ENCODE peak calls at places on chromosomes 4 and X, in six cellular contexts. One of them, this sample, is unnamed.
A peak's percentile ranks its signal among the peaks of the same experiment; 100 is the strongest.

GRCh38 chr4:55820260-55820659 is 670 bp downstream of the EXOC1L start:
- DNase-seq in choroid plexus epithelial cell: no peak
- DNase-seq in body of pancreas: no peak
- DNase-seq in cardiac fibroblast: no peak
- DNase-seq in breast epithelium: no peak
- DNase-seq in astrocyte of the spinal cord: no peak
- DNase-seq in this sample: no peak

GRCh38 chr4:37748546-37748945 is 62.4 kb upstream of the RELL1 start:
- DNase-seq in choroid plexus epithelial cell: no peak
- DNase-seq in body of pancreas: no peak
- DNase-seq in cardiac fibroblast: no peak
- DNase-seq in breast epithelium: no peak
- DNase-seq in astrocyte of the spinal cord: no peak
- DNase-seq in this sample: no peak

GRCh38 chr4:77044458-77045124 is 31.2 kb downstream of the CCNI start:
- DNase-seq in choroid plexus epithelial cell: peak; percentile 77
- DNase-seq in body of pancreas: no peak
- DNase-seq in cardiac fibroblast: peak; percentile 79
- DNase-seq in breast epithelium: no peak
- DNase-seq in astrocyte of the spinal cord: peak; percentile 83
- DNase-seq in this sample: no peak

GRCh38 chr4:65600656-65601055 is 69.6 kb downstream of the EPHA5 start:
- DNase-seq in choroid plexus epithelial cell: no peak
- DNase-seq in body of pancreas: no peak
- DNase-seq in cardiac fibroblast: no peak
- DNase-seq in breast epithelium: no peak
- DNase-seq in astrocyte of the spinal cord: peak; percentile 42
- DNase-seq in this sample: no peak

GRCh38 chrX:13747836-13748235 is 13.3 kb downstream of the OFD1 start:
- DNase-seq in choroid plexus epithelial cell: peak; percentile 84
- DNase-seq in body of pancreas: peak; percentile 38
- DNase-seq in cardiac fibroblast: peak; percentile 78
- DNase-seq in breast epithelium: no peak
- DNase-seq in astrocyte of the spinal cord: peak; percentile 68
- DNase-seq in this sample: peak; percentile 43

GRCh38 chr4:185709802-185710486 is 102.0 kb downstream of the SORBS2 start:
- DNase-seq in choroid plexus epithelial cell: peak; percentile 78
- DNase-seq in body of pancreas: no peak
- DNase-seq in cardiac fibroblast: peak; percentile 96
- DNase-seq in breast epithelium: no peak
- DNase-seq in astrocyte of the spinal cord: peak; percentile 53
- DNase-seq in this sample: no peak

GRCh38 chr4:77921701-77922100 is 59.1 kb downstream of the MRPL1 start:
- DNase-seq in choroid plexus epithelial cell: peak; percentile 89
- DNase-seq in body of pancreas: no peak
- DNase-seq in cardiac fibroblast: peak; percentile 96
- DNase-seq in breast epithelium: no peak
- DNase-seq in astrocyte of the spinal cord: peak; percentile 89
- DNase-seq in this sample: peak; percentile 8

GRCh38 chr4:61443813-61444510 is 243.8 kb downstream of the ADGRL3 start:
- DNase-seq in choroid plexus epithelial cell: peak; percentile 79
- DNase-seq in body of pancreas: no peak
- DNase-seq in cardiac fibroblast: peak; percentile 90
- DNase-seq in breast epithelium: no peak
- DNase-seq in astrocyte of the spinal cord: peak; percentile 60
- DNase-seq in this sample: no peak

GRCh38 chr4:75718529-75718928 is 5.8 kb upstream of the USO1 start:
- DNase-seq in choroid plexus epithelial cell: peak; percentile 36
- DNase-seq in body of pancreas: no peak
- DNase-seq in cardiac fibroblast: no peak
- DNase-seq in breast epithelium: no peak
- DNase-seq in astrocyte of the spinal cord: no peak
- DNase-seq in this sample: no peak

GRCh38 chr4:106062452-106062875 is 167.2 kb downstream of the NPNT start:
- DNase-seq in choroid plexus epithelial cell: peak; percentile 94
- DNase-seq in body of pancreas: no peak
- DNase-seq in cardiac fibroblast: peak; percentile 63
- DNase-seq in breast epithelium: no peak
- DNase-seq in astrocyte of the spinal cord: peak; percentile 86
- DNase-seq in this sample: peak; percentile 20

DNA sequence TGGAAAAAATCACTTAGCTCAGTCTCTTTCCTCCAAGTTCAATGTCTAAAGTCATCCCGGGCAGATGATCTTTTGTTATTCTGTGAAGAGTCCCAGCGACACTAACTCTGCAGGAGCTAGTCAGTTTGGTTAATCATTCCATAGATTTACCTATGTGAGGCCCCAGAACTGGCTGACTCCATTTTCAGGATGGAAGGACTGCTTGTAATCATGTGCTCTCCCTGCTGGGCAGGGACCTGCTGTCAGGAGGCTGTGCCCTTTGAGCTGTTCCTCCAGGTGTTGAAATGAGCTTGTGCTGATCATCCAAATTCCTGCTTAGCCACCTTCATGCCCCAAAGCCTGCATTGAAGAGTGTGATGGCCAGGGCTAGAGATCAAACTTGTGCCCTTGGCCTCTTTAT is 169.8 kb downstream of the NHS start:
- DNase-seq in choroid plexus epithelial cell: no peak
- DNase-seq in body of pancreas: no peak
- DNase-seq in cardiac fibroblast: no peak
- DNase-seq in breast epithelium: no peak
- DNase-seq in astrocyte of the spinal cord: no peak
- DNase-seq in this sample: no peak
- TF ChIP-seq CTCF in choroid plexus epithelial cell: no peak
- TF ChIP-seq CTCF in body of pancreas: no peak
- TF ChIP-seq CTCF in cardiac fibroblast: no peak
- TF ChIP-seq CTCF in breast epithelium: no peak
- TF ChIP-seq CTCF in astrocyte of the spinal cord: no peak
- TF ChIP-seq CTCF in this sample: no peak

DNA sequence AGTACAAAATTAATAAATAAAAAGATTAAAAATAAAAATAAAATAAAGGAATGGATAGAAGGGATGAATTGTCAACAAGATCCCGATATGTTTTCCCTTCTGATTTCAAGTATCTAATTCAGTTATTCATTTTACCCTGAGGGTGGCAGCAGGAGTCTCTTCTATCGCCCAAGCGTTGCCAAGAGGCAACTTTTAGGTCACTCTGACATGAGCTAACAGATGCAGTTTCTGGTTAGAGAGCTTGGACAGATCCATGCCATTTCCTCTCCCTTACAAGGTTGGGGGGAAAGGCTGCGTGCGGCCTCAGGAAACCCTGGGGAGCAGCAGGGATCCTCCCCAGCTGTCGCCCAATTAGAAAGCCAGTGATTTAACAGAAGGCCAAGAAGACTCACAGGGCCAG is 35.3 kb upstream of the WAS start:
- DNase-seq in choroid plexus epithelial cell: peak; percentile 69
- DNase-seq in body of pancreas: peak; percentile 10
- DNase-seq in cardiac fibroblast: peak; percentile 64
- DNase-seq in breast epithelium: no peak
- DNase-seq in astrocyte of the spinal cord: peak; percentile 52
- DNase-seq in this sample: peak; percentile 18
- TF ChIP-seq CTCF in choroid plexus epithelial cell: peak; percentile 50
- TF ChIP-seq CTCF in body of pancreas: peak; percentile 18
- TF ChIP-seq CTCF in cardiac fibroblast: no peak
- TF ChIP-seq CTCF in breast epithelium: no peak
- TF ChIP-seq CTCF in astrocyte of the spinal cord: peak; percentile 14
- TF ChIP-seq CTCF in this sample: no peak

DNA sequence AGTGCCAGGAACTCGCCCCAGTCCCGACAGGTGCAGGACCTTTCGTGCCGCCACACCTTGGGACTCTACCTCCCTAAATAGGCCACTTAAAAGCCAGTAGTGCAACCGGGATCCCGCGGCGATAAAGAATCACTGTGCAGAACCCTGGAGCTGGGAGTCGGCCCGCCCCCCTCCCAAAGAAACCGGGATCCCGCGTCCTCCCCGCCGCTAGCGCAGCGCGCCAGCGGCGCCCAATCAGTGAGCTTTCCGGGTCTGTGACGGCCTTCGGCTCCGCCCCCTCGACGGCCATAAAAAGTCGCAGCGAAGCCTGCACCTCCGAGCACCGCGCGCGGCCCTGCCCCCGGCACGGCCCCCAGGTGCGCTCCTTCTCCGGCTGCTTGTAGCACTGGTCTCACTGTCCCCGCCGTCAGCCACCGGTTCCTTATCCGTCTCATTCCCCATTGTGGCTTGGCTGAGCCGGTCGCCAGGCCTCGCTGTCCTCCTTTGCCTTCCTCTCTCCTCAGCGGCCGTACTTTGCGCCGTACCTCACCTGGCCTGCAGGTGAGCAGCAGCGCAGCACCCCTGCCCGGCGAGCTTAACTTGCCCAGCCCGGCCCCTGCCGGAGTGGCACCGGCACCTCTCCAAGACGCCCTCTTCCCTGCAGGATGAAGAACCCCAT is at the start of gene LRAT:
- DNase-seq in choroid plexus epithelial cell: no peak
- DNase-seq in body of pancreas: peak; percentile 81
- DNase-seq in cardiac fibroblast: no peak
- DNase-seq in breast epithelium: peak; percentile 53
- DNase-seq in astrocyte of the spinal cord: peak; percentile 18
- DNase-seq in this sample: peak; percentile 81
- TF ChIP-seq CTCF in choroid plexus epithelial cell: no peak
- TF ChIP-seq CTCF in body of pancreas: peak; percentile 76
- TF ChIP-seq CTCF in cardiac fibroblast: no peak
- TF ChIP-seq CTCF in breast epithelium: peak; percentile 52
- TF ChIP-seq CTCF in astrocyte of the spinal cord: no peak
- TF ChIP-seq CTCF in this sample: no peak

DNA sequence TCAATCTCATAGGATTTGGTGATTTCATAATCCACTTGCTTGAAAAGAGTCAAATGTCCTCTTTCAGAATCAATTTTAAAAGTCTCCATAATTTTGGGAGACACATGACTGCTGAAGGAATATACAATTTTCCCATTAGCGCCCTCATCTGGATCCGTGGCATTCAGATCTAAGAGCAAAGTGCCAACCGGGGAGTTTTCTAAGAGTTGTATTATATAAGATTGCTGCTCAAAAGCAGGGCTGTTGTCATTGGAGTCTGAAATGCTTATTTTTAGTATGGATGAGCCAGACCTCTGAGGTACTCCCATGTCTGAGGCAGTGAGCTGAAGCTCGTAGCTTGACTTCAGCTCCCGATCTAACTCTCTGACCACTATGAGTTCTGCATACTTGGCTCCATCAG is 1.2 kb downstream of the PCDH18 start:
- DNase-seq in choroid plexus epithelial cell: peak; percentile 77
- DNase-seq in body of pancreas: no peak
- DNase-seq in cardiac fibroblast: peak; percentile 80
- DNase-seq in breast epithelium: no peak
- DNase-seq in astrocyte of the spinal cord: peak; percentile 65
- DNase-seq in this sample: no peak
- TF ChIP-seq CTCF in choroid plexus epithelial cell: peak; percentile 75
- TF ChIP-seq CTCF in body of pancreas: no peak
- TF ChIP-seq CTCF in cardiac fibroblast: peak; percentile 58
- TF ChIP-seq CTCF in breast epithelium: no peak
- TF ChIP-seq CTCF in astrocyte of the spinal cord: peak; percentile 55
- TF ChIP-seq CTCF in this sample: no peak

GRCh38 chrX:115960440-115961084 is 210.0 kb upstream of the AGTR2 start:
- DNase-seq in choroid plexus epithelial cell: no peak
- DNase-seq in body of pancreas: no peak
- DNase-seq in cardiac fibroblast: no peak
- DNase-seq in breast epithelium: no peak
- DNase-seq in astrocyte of the spinal cord: no peak
- DNase-seq in this sample: no peak
- TF ChIP-seq CTCF in choroid plexus epithelial cell: no peak
- TF ChIP-seq CTCF in body of pancreas: no peak
- TF ChIP-seq CTCF in cardiac fibroblast: no peak
- TF ChIP-seq CTCF in breast epithelium: no peak
- TF ChIP-seq CTCF in astrocyte of the spinal cord: no peak
- TF ChIP-seq CTCF in this sample: no peak

DNA sequence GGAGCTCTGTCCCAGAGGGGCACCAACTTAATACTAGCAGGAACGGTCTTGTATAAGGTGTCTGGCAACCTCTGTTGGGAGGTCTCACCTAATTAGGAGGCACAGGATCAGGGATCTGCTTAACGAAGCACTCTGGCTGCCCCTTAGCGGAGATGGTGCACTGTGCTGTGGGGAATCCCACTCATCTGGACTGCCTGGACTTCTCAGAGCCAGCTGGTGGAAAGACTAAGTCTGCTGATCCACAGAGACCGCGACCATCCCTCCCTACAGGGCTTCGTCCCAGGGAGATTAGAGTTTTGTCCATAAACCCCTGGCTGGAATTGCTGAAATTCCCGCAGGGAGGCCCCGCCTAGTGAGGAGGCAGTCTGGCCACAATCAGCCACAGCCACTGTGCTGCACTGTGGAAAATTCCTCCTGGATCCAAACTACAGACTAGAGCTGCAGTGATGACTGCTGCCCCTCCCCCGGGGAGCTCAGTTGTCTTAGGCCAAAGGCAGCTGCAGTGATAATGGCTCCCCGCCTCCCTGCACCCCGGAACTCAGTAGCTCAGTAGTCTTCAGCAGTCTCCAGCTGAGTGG is 22.0 kb upstream of the ZCCHC4 start:
- DNase-seq in choroid plexus epithelial cell: no peak
- DNase-seq in body of pancreas: no peak
- DNase-seq in cardiac fibroblast: no peak
- DNase-seq in breast epithelium: no peak
- DNase-seq in astrocyte of the spinal cord: no peak
- DNase-seq in this sample: no peak
- TF ChIP-seq CTCF in choroid plexus epithelial cell: no peak
- TF ChIP-seq CTCF in body of pancreas: no peak
- TF ChIP-seq CTCF in cardiac fibroblast: no peak
- TF ChIP-seq CTCF in breast epithelium: no peak
- TF ChIP-seq CTCF in astrocyte of the spinal cord: no peak
- TF ChIP-seq CTCF in this sample: no peak

DNA sequence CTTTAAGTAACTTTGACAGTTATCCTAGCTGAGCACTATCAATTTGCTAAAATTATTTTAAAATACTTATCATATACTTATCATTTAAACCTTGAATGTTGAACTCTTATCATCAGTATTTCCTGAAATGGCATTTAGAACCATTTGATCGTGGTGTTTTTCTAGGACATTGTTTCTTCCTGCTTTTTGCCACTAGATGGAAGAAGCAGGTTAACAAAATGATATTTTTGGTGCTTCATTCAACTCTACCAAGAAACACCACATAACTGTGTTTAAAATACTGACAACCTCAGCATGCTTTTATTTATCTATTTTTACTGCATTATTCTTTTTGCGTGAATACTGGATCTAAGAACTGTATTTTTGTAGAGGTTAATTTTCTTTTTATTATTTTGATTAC is 44.6 kb downstream of the C4orf33 start:
- DNase-seq in choroid plexus epithelial cell: peak; percentile 37
- DNase-seq in body of pancreas: no peak
- DNase-seq in cardiac fibroblast: no peak
- DNase-seq in breast epithelium: no peak
- DNase-seq in astrocyte of the spinal cord: peak; percentile 18
- DNase-seq in this sample: no peak
- TF ChIP-seq CTCF in choroid plexus epithelial cell: peak; percentile 38
- TF ChIP-seq CTCF in body of pancreas: no peak
- TF ChIP-seq CTCF in cardiac fibroblast: peak; percentile 6
- TF ChIP-seq CTCF in breast epithelium: no peak
- TF ChIP-seq CTCF in astrocyte of the spinal cord: peak; percentile 31
- TF ChIP-seq CTCF in this sample: no peak

GRCh38 chr4:18075823-18076433 is 54.4 kb upstream of the LCORL start:
- DNase-seq in choroid plexus epithelial cell: no peak
- DNase-seq in body of pancreas: no peak
- DNase-seq in cardiac fibroblast: peak; percentile 18
- DNase-seq in breast epithelium: no peak
- DNase-seq in astrocyte of the spinal cord: no peak
- DNase-seq in this sample: no peak
- TF ChIP-seq CTCF in choroid plexus epithelial cell: no peak
- TF ChIP-seq CTCF in body of pancreas: peak; percentile 21
- TF ChIP-seq CTCF in cardiac fibroblast: peak; percentile 35
- TF ChIP-seq CTCF in breast epithelium: no peak
- TF ChIP-seq CTCF in astrocyte of the spinal cord: no peak
- TF ChIP-seq CTCF in this sample: no peak